ENCODE peak calls at places on chromosomes 6 and 20, in ten cellular contexts. U, A, W, I, J, B, L, M, Y and F are unnamed samples.

GRCh38 chr20:19257201-19257600 is 44.8 kb downstream of the SLC24A3 start:
- DNase-seq in I (no peak), M (no peak), L (no peak), A (no peak), U (no peak), W (no peak), J (no peak), B (no peak), Y (no peak), F (no peak)

GRCh38 chr6:30260036-30260504 is 46.9 kb upstream of the TRIM26 start:
- DNase-seq in B (no peak), W (no peak), M (no peak), A (peak), I (no peak), L (no peak), J (peak), U (no peak), Y (no peak), F (no peak)

GRCh38 chr6:136525586-136526195 is 24.5 kb downstream of the MAP7 start:
- DNase-seq in J (no peak), A (no peak), U (no peak), L (no peak), I (no peak), B (no peak), Y (no peak), M (peak), W (no peak), F (no peak)

GRCh38 chr20:33431797-33432381 is 11.7 kb downstream of the SNTA1 start:
- DNase-seq in Y (peak), U (no peak), J (no peak), B (no peak), L (peak), A (no peak), I (no peak), W (no peak), M (no peak), F (no peak)

GRCh38 chr6:117072781-117073180 is 192.6 kb upstream of the VGLL2 start:
- DNase-seq in I (no peak), U (no peak), J (no peak), W (no peak), M (no peak), L (no peak), A (no peak), B (no peak), Y (no peak), F (no peak)

GRCh38 chr6:16139541-16139940 is 10.7 kb downstream of the MYLIP start:
- DNase-seq in M (no peak), I (no peak), B (no peak), L (no peak), W (no peak), Y (peak), J (no peak), A (no peak), U (no peak), F (no peak)

GRCh38 chr6:67160820-67161219 is 1453.8 kb upstream of the EYS start:
- DNase-seq in M (no peak), A (no peak), J (no peak), W (no peak), U (no peak), L (no peak), B (no peak), I (no peak), Y (no peak), F (no peak)

GRCh38 chr6:9086331-9086730 is 651.0 kb upstream of the SLC35B3 start:
- DNase-seq in U (no peak), Y (no peak), W (no peak), A (no peak), J (no peak), I (no peak), L (no peak), M (no peak), B (no peak), F (no peak)

GRCh38 chr6:53311586-53311935 is 37.2 kb downstream of the ELOVL5 start:
- DNase-seq in I (no peak), Y (peak), U (no peak), M (no peak), A (no peak), L (no peak), B (no peak), J (no peak), W (peak), F (no peak)

GRCh38 chr6:154509421-154510143 is 903 bp downstream of the CNKSR3 start:
- DNase-seq in M (peak), U (peak), Y (peak), A (peak), J (peak), B (peak), W (peak), I (peak), L (peak), F (peak)

GRCh38 chr6:40997256-40997957 is 41.6 kb downstream of the UNC5CL start:
- DNase-seq in I (no peak), Y (peak), B (peak), L (peak), W (peak), J (peak), M (peak), A (peak), U (peak), F (no peak)

GRCh38 chr6:7911345-7911725 is 747 bp upstream of the TXNDC5 start:
- DNase-seq in I (no peak), B (no peak), U (peak), L (no peak), J (no peak), Y (no peak), W (no peak), A (no peak), M (no peak), F (no peak)

GRCh38 chr6:52286798-52287432 is 2.4 kb upstream of the MCM3 start:
- DNase-seq in J (peak), A (peak), U (peak), Y (peak), M (peak), W (peak), B (peak), I (peak), L (peak), F (peak)

GRCh38 chr6:169918239-169918953 is 167.0 kb downstream of the ERMARD start:
- DNase-seq in L (no peak), I (no peak), W (no peak), M (no peak), A (no peak), J (no peak), B (no peak), U (no peak), Y (no peak), F (no peak)

GRCh38 chr20:63771046-63771707 is 31.6 kb downstream of the SLC2A4RG start:
- DNase-seq in Y (no peak), J (no peak), I (no peak), L (no peak), B (no peak), M (no peak), W (no peak), A (no peak), U (no peak), F (no peak)

GRCh38 chr6:11201772-11202512 is 30.5 kb downstream of the NEDD9 start:
- DNase-seq in U (no peak), I (no peak), J (no peak), L (no peak), Y (no peak), B (no peak), M (no peak), W (no peak), A (no peak), F (no peak)

GRCh38 chr6:141056945-141057635 is 1075.6 kb upstream of the GJE1 start:
- DNase-seq in B (no peak), M (no peak), A (no peak), L (no peak), J (peak), I (no peak), Y (peak), U (no peak), W (no peak), F (no peak)

GRCh38 chr6:72650081-72650745 is 28.3 kb downstream of the KCNQ5 start:
- DNase-seq in J (peak), W (peak), I (no peak), M (no peak), A (no peak), L (no peak), Y (peak), U (peak), B (no peak), F (no peak)

GRCh38 chr6:16901777-16902176 is 140.5 kb upstream of the ATXN1 start:
- DNase-seq in Y (peak), B (peak), M (no peak), J (peak), L (peak), I (peak), W (peak), U (peak), A (no peak), F (peak)

GRCh38 chr6:13360671-13361540 is 32.6 kb upstream of the TBC1D7 start:
- DNase-seq in L (no peak), I (no peak), J (peak), A (no peak), W (no peak), Y (peak), U (no peak), M (no peak), B (no peak), F (no peak)

GRCh38 chr6:148263010-148263409 is 79.6 kb upstream of the SASH1 start:
- DNase-seq in W (no peak), A (no peak), Y (no peak), L (no peak), U (peak), M (no peak), J (peak), I (no peak), B (no peak), F (no peak)

GRCh38 chr20:39880890-39881289 is 808.1 kb downstream of the MAFB start:
- DNase-seq in L (peak), J (peak), A (no peak), W (peak), Y (peak), B (no peak), M (no peak), U (no peak), I (no peak), F (no peak)

GRCh38 chr6:23174781-23175361 is 605.5 kb downstream of the HDGFL1 start:
- DNase-seq in M (no peak), B (no peak), W (peak), Y (peak), J (peak), U (peak), I (no peak), L (no peak), A (no peak), F (no peak)

GRCh38 chr6:57822896-57823358 is 505.5 kb downstream of the PRIM2 start:
- DNase-seq in I (no peak), J (peak), B (no peak), Y (peak), U (no peak), W (peak), M (peak), L (no peak), A (no peak), F (no peak)

GRCh38 chr6:108587258-108588059 is 26.7 kb downstream of the FOXO3 start:
- DNase-seq in W (peak), I (peak), B (no peak), L (no peak), M (peak), A (peak), J (peak), U (peak), Y (peak), F (no peak)

GRCh38 chr6:105319331-105319730 is 83.6 kb downstream of the PREP start:
- DNase-seq in U (peak), Y (no peak), A (no peak), I (no peak), M (no peak), J (no peak), W (peak), L (no peak), B (no peak), F (no peak)

GRCh38 chr6:89818977-89819335 is 638 bp downstream of the MDN1 start:
- DNase-seq in M (peak), U (peak), B (peak), I (no peak), Y (peak), J (peak), W (peak), L (peak), A (peak), F (no peak)

GRCh38 chr6:164337024-164337924 is 922.8 kb downstream of the QKI start:
- DNase-seq in A (no peak), Y (no peak), J (no peak), I (no peak), M (no peak), W (no peak), U (no peak), L (no peak), B (no peak), F (no peak)

GRCh38 chr6:43093361-43094289 is 17.5 kb downstream of the PTK7 start:
- DNase-seq in A (no peak), U (no peak), J (peak), Y (peak), W (peak), L (peak), I (peak), M (no peak), B (no peak), F (peak)

GRCh38 chr6:1335367-1336037 is 23.6 kb downstream of the FOXQ1 start:
- DNase-seq in B (peak), W (peak), M (no peak), J (peak), I (no peak), Y (peak), L (no peak), U (peak), A (peak), F (peak)

GRCh38 chr6:127177030-127177928 is 58.8 kb downstream of the RSPO3 start:
- DNase-seq in M (no peak), I (no peak), L (no peak), U (no peak), J (peak), Y (peak), B (no peak), A (no peak), W (peak), F (no peak)

GRCh38 chr20:9103955-9104354 is 35.1 kb downstream of the PLCB4 start:
- DNase-seq in J (no peak), Y (no peak), A (no peak), I (no peak), L (no peak), W (peak), B (no peak), U (peak), M (no peak), F (no peak)

GRCh38 chr6:16206595-16207037 is 31.8 kb upstream of the GMPR start:
- DNase-seq in Y (peak), A (peak), B (peak), W (peak), J (peak), L (peak), I (peak), M (peak), U (peak), F (no peak)

GRCh38 chr6:73943930-73944652 is 248.1 kb downstream of the CD109 start:
- DNase-seq in I (no peak), M (no peak), A (no peak), W (no peak), Y (peak), L (no peak), J (no peak), U (no peak), B (no peak), F (no peak)

GRCh38 chr20:51563597-51564332 is 21.2 kb upstream of the NFATC2 start:
- DNase-seq in A (peak), I (peak), W (peak), L (peak), M (peak), B (peak), J (peak), Y (peak), U (peak), F (peak)

GRCh38 chr20:63648190-63648589 is 5.0 kb downstream of the STMN3 start:
- DNase-seq in A (no peak), M (no peak), Y (no peak), W (no peak), L (no peak), I (no peak), U (no peak), B (no peak), J (no peak), F (no peak)

DNA sequence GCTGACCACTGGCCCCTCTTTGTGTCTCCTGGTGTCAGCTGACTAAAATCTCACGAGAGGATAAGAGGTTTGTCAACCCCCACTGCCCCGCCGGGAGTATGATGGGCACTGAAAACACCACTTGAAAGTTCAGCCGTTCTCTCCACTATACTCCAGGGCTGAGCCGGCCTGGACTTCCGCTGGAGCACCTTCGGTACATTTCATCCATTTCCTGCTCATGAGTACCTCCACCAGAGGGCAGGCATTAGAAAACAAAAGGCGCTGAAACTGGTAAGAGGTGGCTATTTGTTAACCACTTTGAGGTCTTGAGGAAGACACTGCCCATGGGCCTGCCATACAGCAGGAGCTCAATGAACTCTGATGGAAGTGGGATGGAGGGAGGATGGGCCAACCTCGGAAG is 17.9 kb upstream of the ANKRD60 start:
- DNase-seq in A (no peak), Y (peak), L (no peak), W (no peak), B (no peak), J (peak), U (peak), M (peak), I (no peak), F (peak)
- TF ChIP-seq CTCF in A (peak), Y (peak), L (no peak), W (peak), B (no peak), J (peak), U (peak), M (peak), I (no peak), F (no peak)

GRCh38 chr20:47748851-47749250 is 36.4 kb downstream of the SULF2 start:
- DNase-seq in A (no peak), I (no peak), Y (no peak), L (no peak), J (no peak), U (no peak), B (no peak), M (no peak), W (no peak), F (no peak)

GRCh38 chr20:47747663-47748031 is 37.6 kb downstream of the SULF2 start:
- DNase-seq in M (no peak), I (no peak), A (no peak), L (no peak), B (no peak), J (no peak), W (no peak), U (no peak), Y (no peak), F (no peak)

GRCh38 chr20:47751449-47751848 is 33.8 kb downstream of the SULF2 start:
- DNase-seq in B (no peak), I (no peak), J (no peak), U (no peak), Y (no peak), A (no peak), W (no peak), L (no peak), M (no peak), F (no peak)

GRCh38 chr20:47748069-47748468 is 37.2 kb downstream of the SULF2 start:
- DNase-seq in B (no peak), A (no peak), J (no peak), M (no peak), I (no peak), W (no peak), U (no peak), Y (no peak), L (no peak), F (no peak)

DNA sequence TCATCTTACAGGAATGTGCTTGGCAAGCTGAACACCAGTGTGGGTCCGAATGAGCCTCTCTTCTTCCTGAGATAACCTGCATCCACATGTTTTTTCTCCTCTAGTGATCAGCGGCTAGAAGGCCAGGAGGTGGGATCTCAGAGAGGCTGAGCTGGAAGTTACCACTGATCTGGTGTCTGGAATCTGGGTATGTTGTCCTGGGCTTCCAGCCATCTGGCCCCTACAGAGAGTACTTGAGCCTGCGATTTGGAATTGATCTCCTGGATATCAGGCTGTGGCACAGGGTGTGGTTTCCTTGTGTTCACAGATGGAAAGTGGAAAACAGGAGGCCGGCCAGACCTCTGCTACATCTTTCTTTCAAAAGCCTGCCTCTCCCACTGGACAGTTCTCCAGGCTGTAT is 35.9 kb downstream of the SULF2 start:
- DNase-seq in I (peak), J (peak), M (no peak), U (no peak), L (no peak), A (no peak), Y (peak), B (no peak), W (no peak), F (no peak)
- H3K4me3 ChIP-seq in I (no peak), J (no peak), M (no peak), U (no peak), L (no peak), A (no peak), Y (no peak), B (no peak), W (no peak), F (no peak)

GRCh38 chr20:15047100-15047499 is 709.7 kb upstream of the FLRT3 start:
- DNase-seq in I (no peak), W (no peak), B (no peak), A (no peak), J (peak), Y (no peak), M (no peak), L (no peak), U (no peak), F (no peak)
- TF ChIP-seq CTCF in I (no peak), W (no peak), B (no peak), A (no peak), J (no peak), Y (no peak), M (no peak), L (no peak), U (no peak), F (no peak)

GRCh38 chr6:49121970-49122369 is 341.1 kb downstream of the MMUT start:
- DNase-seq in A (no peak), J (no peak), W (no peak), Y (no peak), B (no peak), M (no peak), U (peak), I (no peak), L (no peak), F (no peak)
- H3K4me3 ChIP-seq in A (no peak), J (no peak), W (no peak), Y (no peak), B (no peak), M (no peak), U (no peak), I (no peak), L (no peak), F (no peak)

GRCh38 chr20:6162239-6162638 is 39.4 kb upstream of the FERMT1 start:
- DNase-seq in A (no peak), L (peak), W (peak), J (peak), Y (peak), B (no peak), I (peak), M (no peak), U (no peak), F (no peak)

GRCh38 chr20:6160736-6161135 is 37.9 kb upstream of the FERMT1 start:
- DNase-seq in A (no peak), B (no peak), I (no peak), J (no peak), L (no peak), U (no peak), Y (no peak), W (no peak), M (no peak), F (no peak)

GRCh38 chr20:6152777-6153176 is 29.9 kb upstream of the FERMT1 start:
- DNase-seq in Y (no peak), L (no peak), W (no peak), J (no peak), U (no peak), B (no peak), I (no peak), A (no peak), M (no peak), F (no peak)

GRCh38 chr20:6157345-6157744 is 34.5 kb upstream of the FERMT1 start:
- DNase-seq in A (no peak), I (no peak), W (peak), L (no peak), U (peak), M (no peak), Y (no peak), J (peak), B (no peak), F (no peak)
- TF ChIP-seq CTCF in A (no peak), I (no peak), W (peak), L (no peak), U (peak), M (peak), Y (no peak), J (peak), B (no peak), F (no peak)

GRCh38 chr6:110296151-110297028 is 61.8 kb downstream of the METTL24 start:
- DNase-seq in B (no peak), A (no peak), W (no peak), L (no peak), J (peak), Y (no peak), M (no peak), U (no peak), I (no peak), F (no peak)
- H3K4me3 ChIP-seq in B (no peak), A (no peak), W (no peak), L (no peak), J (peak), Y (no peak), M (no peak), U (no peak), I (peak), F (no peak)